ENCODE peak calls at places on chromosome 10, in ten cellular contexts. L, X, S, R, U, I, V, W, Y and C are unnamed samples.

GRCh38 chr10:15472431-15473400 is 101.6 kb upstream of the FAM171A1 start:
- DNase-seq in L (no peak), X (no peak), S (no peak), R (no peak), U (peak; percentile 20), I (peak; percentile 12), V (no peak), W (no peak), Y (peak; percentile 39), C (peak; percentile 72)

GRCh38 chr10:31319602-31320178 is 674 bp downstream of the ZEB1 start:
- DNase-seq in L (no peak), X (no peak), S (no peak), R (no peak), U (no peak), I (no peak), V (no peak), W (no peak), Y (no peak), C (no peak)

GRCh38 chr10:11434323-11434722 is 177.1 kb downstream of the USP6NL start:
- DNase-seq in L (no peak), X (no peak), S (no peak), R (peak; percentile 8), U (no peak), I (no peak), V (no peak), W (no peak), Y (peak; percentile 14), C (no peak)

GRCh38 chr10:110051487-110051886 is 43.7 kb downstream of the ADD3 start:
- DNase-seq in L (no peak), X (no peak), S (no peak), R (no peak), U (no peak), I (no peak), V (no peak), W (no peak), Y (no peak), C (no peak)

GRCh38 chr10:50397312-50398140 is 146.2 kb upstream of the ASAH2 start:
- DNase-seq in L (no peak), X (no peak), S (no peak), R (no peak), U (no peak), I (no peak), V (no peak), W (no peak), Y (peak; percentile 44), C (no peak)

GRCh38 chr10:80410578-80411145 is 2.3 kb downstream of the PRXL2A start:
- DNase-seq in L (no peak), X (no peak), S (peak; percentile 49), R (peak; percentile 8), U (no peak), I (no peak), V (no peak), W (no peak), Y (no peak), C (no peak)

GRCh38 chr10:109893371-109893770 is 29.9 kb downstream of the XPNPEP1 start:
- DNase-seq in L (no peak), X (no peak), S (no peak), R (no peak), U (no peak), I (no peak), V (no peak), W (no peak), Y (no peak), C (no peak)

GRCh38 chr10:46020344-46020656 is 10.1 kb downstream of the NCOA4 start:
- DNase-seq in L (no peak), X (no peak), S (no peak), R (no peak), U (no peak), I (no peak), V (no peak), W (no peak), Y (no peak), C (no peak)

GRCh38 chr10:16996530-16996964 is 133.1 kb downstream of the CUBN start:
- DNase-seq in L (no peak), X (no peak), S (no peak), R (peak; percentile 85), U (no peak), I (no peak), V (no peak), W (no peak), Y (peak; percentile 71), C (no peak)

GRCh38 chr10:77233466-77233865 is 404.1 kb downstream of the KCNMA1 start:
- DNase-seq in L (no peak), X (no peak), S (no peak), R (no peak), U (no peak), I (no peak), V (no peak), W (no peak), Y (no peak), C (no peak)

GRCh38 chr10:19168584-19168983 is 120.0 kb downstream of the MALRD1 start:
- DNase-seq in L (no peak), X (peak; percentile 4), S (no peak), R (no peak), U (no peak), I (no peak), V (no peak), W (no peak), Y (no peak), C (no peak)

GRCh38 chr10:21336476-21337170 is 188.9 kb downstream of the SKIDA1 start:
- DNase-seq in L (no peak), X (peak; percentile 37), S (no peak), R (peak; percentile 78), U (no peak), I (peak; percentile 25), V (peak; percentile 28), W (no peak), Y (peak; percentile 96), C (peak; percentile 72)

GRCh38 chr10:8045728-8046494 is 8.6 kb upstream of the GATA3 start:
- DNase-seq in L (no peak), X (no peak), S (no peak), R (no peak), U (no peak), I (no peak), V (no peak), W (no peak), Y (no peak), C (no peak)

GRCh38 chr10:57964371-57964770 is 303.3 kb downstream of the IPMK start:
- DNase-seq in L (no peak), X (peak; percentile 11), S (no peak), R (peak; percentile 8), U (no peak), I (no peak), V (peak; percentile 26), W (no peak), Y (peak; percentile 90), C (peak; percentile 83)

GRCh38 chr10:34880817-34881216 is 65.7 kb upstream of the PARD3 start:
- DNase-seq in L (no peak), X (no peak), S (no peak), R (no peak), U (no peak), I (no peak), V (no peak), W (no peak), Y (no peak), C (no peak)

GRCh38 chr10:93068411-93069244 is 5.1 kb upstream of the CYP26A1 start:
- DNase-seq in L (no peak), X (no peak), S (no peak), R (peak; percentile 57), U (peak; percentile 87), I (peak; percentile 8), V (no peak), W (no peak), Y (no peak), C (no peak)

GRCh38 chr10:110514848-110515247 is 17.1 kb downstream of the DUSP5 start:
- DNase-seq in L (no peak), X (no peak), S (no peak), R (no peak), U (no peak), I (no peak), V (no peak), W (no peak), Y (no peak), C (no peak)

GRCh38 chr10:42875792-42876191 is 93.2 kb downstream of the BMS1 start:
- DNase-seq in L (no peak), X (no peak), S (peak; percentile 21), R (no peak), U (no peak), I (peak; percentile 23), V (no peak), W (no peak), Y (peak; percentile 4), C (no peak)

GRCh38 chr10:5462841-5463293 is 36.5 kb downstream of the CALML5 start:
- DNase-seq in L (no peak), X (no peak), S (no peak), R (no peak), U (no peak), I (no peak), V (no peak), W (no peak), Y (no peak), C (no peak)

GRCh38 chr10:119505131-119505551 is 37.4 kb downstream of the RGS10 start:
- DNase-seq in L (no peak), X (no peak), S (no peak), R (no peak), U (peak; percentile 70), I (peak; percentile 61), V (no peak), W (peak; percentile 87), Y (no peak), C (no peak)

GRCh38 chr10:3111626-3112220 is 44.4 kb downstream of the PFKP start:
- DNase-seq in L (no peak), X (no peak), S (no peak), R (no peak), U (peak; percentile 48), I (no peak), V (peak; percentile 72), W (no peak), Y (no peak), C (no peak)

GRCh38 chr10:42150428-42151061 is 487.8 kb downstream of the ZNF33B start:
- DNase-seq in L (no peak), X (no peak), S (no peak), R (no peak), U (no peak), I (no peak), V (no peak), W (no peak), Y (no peak), C (no peak)

GRCh38 chr10:108783897-108784296 is 1139.4 kb downstream of the XPNPEP1 start:
- DNase-seq in L (peak; percentile 5), X (peak; percentile 47), S (peak; percentile 32), R (peak; percentile 81), U (no peak), I (no peak), V (no peak), W (no peak), Y (peak; percentile 31), C (no peak)

GRCh38 chr10:68096913-68097509 is 12.3 kb upstream of the MYPN start:
- DNase-seq in L (no peak), X (peak; percentile 78), S (peak; percentile 72), R (peak; percentile 38), U (no peak), I (peak; percentile 71), V (no peak), W (no peak), Y (peak; percentile 89), C (peak; percentile 90)

GRCh38 chr10:101879456-101880189 is 36.0 kb upstream of the KCNIP2 start:
- DNase-seq in L (no peak), X (no peak), S (no peak), R (no peak), U (no peak), I (no peak), V (no peak), W (no peak), Y (peak; percentile 71), C (no peak)

GRCh38 chr10:101778781-101779543 is 3.0 kb upstream of the FGF8 start:
- DNase-seq in L (peak; percentile 67), X (no peak), S (peak; percentile 69), R (peak; percentile 61), U (peak; percentile 80), I (peak; percentile 27), V (no peak), W (peak; percentile 66), Y (no peak), C (no peak)

GRCh38 chr10:29648114-29648982 is 13.6 kb upstream of the SVIL start:
- DNase-seq in L (no peak), X (no peak), S (peak; percentile 64), R (peak; percentile 35), U (no peak), I (no peak), V (no peak), W (no peak), Y (no peak), C (peak; percentile 59)

GRCh38 chr10:73998623-73999622 is 1.0 kb downstream of the VCL start:
- DNase-seq in L (no peak), X (peak; percentile 70), S (peak; percentile 76), R (peak; percentile 46), U (peak; percentile 74), I (peak; percentile 49), V (peak; percentile 47), W (peak; percentile 90), Y (peak; percentile 86), C (peak; percentile 87)